ENCODE peak calls at places on chromosomes 12 and 14, in four cellular contexts. P is IMR-90, F is H1, B is mesendoderm. O is an unnamed sample.

GRCh38 chr14:75821828-75822521 is 159.8 kb downstream of the TGFB3 start:
- DNase-seq in P (peak; percentile 52), F (no peak), B (no peak), O (no peak)

GRCh38 chr14:102902523-102903247 is 19.8 kb upstream of the AMN start:
- DNase-seq in P (no peak), B (no peak), F (no peak), O (no peak)

GRCh38 chr12:89927226-89927698 is 218.6 kb upstream of the ATP2B1 start:
- DNase-seq in B (no peak), F (no peak), P (no peak), O (no peak)

GRCh38 chr12:51409846-51410245 is 14.8 kb upstream of the SLC4A8 start:
- DNase-seq in B (no peak), F (no peak), P (no peak), O (no peak)

GRCh38 chr14:37550511-37550910 is 44.5 kb downstream of the FOXA1 start:
- DNase-seq in B (no peak), P (peak; percentile 88), F (no peak), O (no peak)

GRCh38 chr14:100416921-100417451 is 93.8 kb downstream of the SLC25A47 start:
- DNase-seq in B (peak; percentile 41), F (no peak), P (peak; percentile 83), O (no peak)

GRCh38 chr14:37318938-37319337 is 121.2 kb downstream of the MIPOL1 start:
- DNase-seq in P (no peak), F (no peak), B (no peak), O (no peak)

GRCh38 chr14:100893760-100894159 is 9.8 kb downstream of the RTL1 start:
- DNase-seq in F (no peak), B (no peak), P (no peak), O (peak; percentile 15)

GRCh38 chr12:57086951-57087688 is 1.8 kb upstream of the NAB2 start:
- DNase-seq in B (peak; percentile 84), F (peak; percentile 84), P (peak; percentile 93), O (peak; percentile 87)

GRCh38 chr14:75409425-75410205 is 18.2 kb upstream of the JDP2 start:
- DNase-seq in F (no peak), B (no peak), P (no peak), O (no peak)

GRCh38 chr14:103141117-103141796 is 18.0 kb downstream of the TNFAIP2 start:
- DNase-seq in B (peak; percentile 87), F (peak; percentile 89), P (peak; percentile 38), O (peak; percentile 86)

GRCh38 chr14:65639216-65639615 is 226.7 kb downstream of the FUT8 start:
- DNase-seq in B (no peak), F (no peak), P (peak; percentile 24), O (no peak)

GRCh38 chr12:94805749-94806148 is 155.4 kb upstream of the TMCC3 start:
- DNase-seq in F (no peak), B (peak; percentile 46), P (peak; percentile 43), O (no peak)

GRCh38 chr14:96590190-96590860 is 88.1 kb downstream of the PAPOLA start:
- DNase-seq in B (no peak), F (no peak), P (no peak), O (peak; percentile 23)

DNA sequence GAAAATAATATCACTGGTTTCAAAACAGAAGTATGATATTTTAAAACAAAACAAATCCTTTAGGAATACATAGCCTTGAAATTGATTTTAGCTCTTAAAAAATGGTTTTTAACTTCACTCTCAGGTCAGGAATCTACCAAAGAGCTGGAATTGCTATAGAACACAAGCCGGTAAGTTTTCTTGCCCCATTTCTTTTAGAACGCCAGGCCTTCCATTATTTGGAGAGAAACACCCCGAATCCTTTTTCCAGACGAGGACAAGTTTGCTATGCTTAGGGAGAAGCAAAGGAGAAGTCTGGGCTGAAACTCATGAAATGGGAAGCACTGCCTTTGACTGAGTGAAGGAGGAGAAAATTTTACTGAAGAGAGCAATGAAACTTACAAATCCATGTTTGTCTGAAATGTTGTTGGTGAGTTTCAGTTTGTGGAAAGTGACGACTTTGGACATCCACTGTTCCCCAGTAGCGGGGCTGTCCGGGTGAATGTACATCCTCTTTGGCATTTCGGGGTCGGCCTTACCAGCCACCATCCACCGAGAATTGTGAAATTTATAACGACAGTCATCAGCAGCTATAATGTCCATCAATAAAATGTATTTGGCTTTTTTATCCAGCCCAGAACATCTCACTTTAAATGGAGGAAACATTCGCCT is 3.4 kb downstream of the TBX3 start:
- DNase-seq in B (no peak), F (no peak), P (no peak), O (no peak)
- H2BK120ac ChIP-seq in B (no peak overlapping the region), F (peak overlapping the region; percentile 19), P (peak overlapping the region; percentile 81), O (no peak overlapping the region)

GRCh38 chr12:112409906-112410244 is 470 bp upstream of the RPL6 start:
- DNase-seq in F (no peak), B (no peak), P (no peak), O (no peak)

GRCh38 chr12:112409064-112409905 is at the start of gene RPL6:
- DNase-seq in B (peak; percentile 98), P (peak; percentile 94), F (peak; percentile 83), O (peak; percentile 93)

GRCh38 chr12:112406519-112407488 is 2.6 kb downstream of the RPL6 start:
- DNase-seq in P (no peak), F (no peak), B (no peak), O (no peak)

GRCh38 chr12:112413846-112414625 is 4.6 kb upstream of the RPL6 start:
- DNase-seq in F (no peak), B (no peak), P (no peak), O (no peak)

GRCh38 chr12:112408621-112409020 is 784 bp downstream of the RPL6 start:
- DNase-seq in B (no peak), F (no peak), P (no peak), O (no peak)
- H4K5ac ChIP-seq in B (peak overlapping the region; percentile 84), F (peak overlapping the region; percentile 99), P (peak overlapping the region; percentile 90), O (peak overlapping the region; percentile 89)

DNA sequence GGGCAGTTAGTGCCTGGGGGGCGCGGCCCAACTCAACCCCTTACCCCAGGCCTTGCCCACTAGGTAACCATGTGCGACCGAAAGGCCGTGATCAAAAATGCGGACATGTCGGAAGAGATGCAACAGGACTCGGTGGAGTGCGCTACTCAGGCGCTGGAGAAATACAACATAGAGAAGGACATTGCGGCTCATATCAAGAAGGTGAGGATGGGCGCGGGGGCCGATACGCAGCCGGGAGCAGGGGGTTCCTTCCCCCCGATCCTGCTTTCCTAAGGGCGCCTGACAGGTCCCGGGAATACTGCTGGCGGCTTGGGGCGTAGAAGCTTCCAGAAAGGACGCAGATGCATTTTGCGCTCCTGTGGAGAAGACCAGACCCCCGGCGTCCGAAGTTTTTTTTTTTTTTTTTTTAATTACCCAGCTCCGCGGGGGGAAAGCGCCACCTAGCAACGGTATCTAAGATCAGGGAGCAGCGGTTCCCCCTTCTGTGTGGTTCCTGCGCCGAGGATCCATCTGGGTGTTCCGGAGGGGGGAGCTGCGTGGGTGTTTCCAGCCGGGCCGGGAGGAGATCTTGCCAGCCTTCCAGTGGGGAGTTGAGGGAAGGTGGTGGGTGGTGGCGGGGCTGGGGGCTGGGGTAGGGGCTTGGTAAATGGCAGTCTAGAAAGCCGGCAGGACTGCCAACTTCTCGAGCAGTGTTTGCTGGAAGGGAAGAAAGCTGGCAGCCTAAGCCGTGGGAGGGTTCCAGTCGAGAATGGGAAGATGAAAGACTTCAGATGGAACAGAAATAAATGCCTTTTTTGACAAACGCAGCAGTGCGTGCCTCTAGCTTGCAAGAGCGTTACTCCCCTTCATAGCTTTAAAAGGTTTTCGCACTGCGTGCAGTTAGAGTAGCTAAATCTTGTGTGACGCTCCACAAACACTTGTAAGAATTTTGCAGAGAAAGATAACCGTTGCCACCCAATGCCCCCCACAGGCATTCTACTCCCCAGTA is 734 bp downstream of the DYNLL1 start:
- DNase-seq in P (peak; percentile 56), B (peak; percentile 62), F (peak; percentile 55), O (peak; percentile 53)
- H2BK120ac ChIP-seq in P (no peak overlapping the region), B (peak overlapping the region; percentile 5), F (no peak overlapping the region), O (no peak overlapping the region)

GRCh38 chr12:88185279-88185678 is 43.2 kb downstream of the TMTC3 start:
- DNase-seq in P (no peak), F (no peak), B (no peak), O (no peak)

GRCh38 chr12:88184196-88184595 is 42.1 kb downstream of the TMTC3 start:
- DNase-seq in P (no peak), F (no peak), B (peak; percentile 54), O (no peak)

GRCh38 chr12:88188180-88188579 is 46.1 kb downstream of the TMTC3 start:
- DNase-seq in P (peak; percentile 44), F (no peak), B (no peak), O (no peak)

GRCh38 chr12:88185988-88186387 is 43.9 kb downstream of the TMTC3 start:
- DNase-seq in P (peak; percentile 83), F (no peak), B (no peak), O (no peak)

DNA sequence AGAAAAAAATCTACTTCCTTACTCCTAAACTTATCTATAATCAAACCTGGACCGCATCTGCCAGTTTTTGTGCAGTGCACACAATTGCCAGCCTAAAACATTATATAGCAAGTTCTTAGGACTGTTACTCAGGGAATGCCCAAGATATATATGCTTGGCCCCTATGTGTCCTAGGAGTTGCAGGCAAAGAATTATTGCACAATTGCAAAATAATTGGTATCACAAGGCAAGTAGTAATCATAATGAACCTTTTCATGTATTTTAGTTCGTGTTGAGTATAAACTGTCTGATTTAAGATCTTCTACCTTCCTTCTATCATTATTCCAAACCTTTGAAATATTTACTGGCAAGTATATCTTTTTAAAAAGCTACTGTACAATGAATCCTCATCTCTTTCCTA is 45.5 kb downstream of the TMTC3 start:
- DNase-seq in F (no peak), P (no peak), B (no peak), O (no peak)
- H4K5ac ChIP-seq in F (no peak overlapping the region), P (no peak overlapping the region), B (no peak overlapping the region), O (no peak overlapping the region)

GRCh38 chr12:123453165-123453564 is 4.8 kb upstream of the SNRNP35 start:
- DNase-seq in B (no peak), F (no peak), P (no peak), O (no peak)

DNA sequence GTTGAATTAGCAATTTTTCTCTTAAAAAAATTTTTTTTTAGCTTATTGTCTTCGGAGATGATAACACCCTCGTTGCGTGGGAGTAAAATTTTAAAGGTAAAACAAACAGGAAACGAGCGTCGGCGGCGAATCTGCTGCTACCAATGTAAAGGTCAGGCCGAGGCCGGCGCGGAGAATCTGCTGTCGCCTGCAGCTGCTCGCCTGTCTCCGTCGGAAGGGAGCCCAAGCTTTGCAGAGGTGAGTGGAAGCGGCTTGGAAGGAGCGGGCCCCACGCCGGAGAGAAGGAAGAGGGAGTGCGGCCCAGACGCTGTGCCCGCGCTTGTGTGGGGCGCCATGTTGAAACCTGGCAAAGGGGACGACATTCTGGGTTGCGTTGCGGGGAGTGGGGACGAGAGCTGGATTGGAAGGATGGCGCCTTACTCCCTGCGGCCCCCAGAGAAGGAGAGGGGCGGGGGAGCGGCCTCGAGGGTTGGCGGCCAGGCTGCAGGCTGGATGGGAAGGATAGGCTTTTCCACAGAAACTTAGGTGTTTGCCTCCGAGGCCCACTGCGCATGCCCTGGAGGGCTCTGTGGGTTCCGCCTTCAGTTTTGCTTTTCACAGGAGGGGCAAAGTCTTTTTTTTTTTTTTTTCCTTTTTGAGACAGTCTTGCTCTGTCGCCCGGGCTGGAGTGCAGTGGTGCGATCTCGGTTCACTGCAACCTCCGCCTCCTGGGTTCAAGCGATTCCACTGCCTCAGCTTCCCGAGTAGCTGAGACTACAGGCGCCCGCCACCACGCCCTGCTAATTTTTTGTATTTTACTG is at the start of gene SNRNP35:
- DNase-seq in F (peak; percentile 81), P (peak; percentile 74), B (peak; percentile 96), O (peak; percentile 86)
- H2BK120ac ChIP-seq in F (no peak within 1 kb of the TSS), P (peak within 1 kb of the TSS; percentile 92), B (no peak within 1 kb of the TSS), O (no peak within 1 kb of the TSS)

DNA sequence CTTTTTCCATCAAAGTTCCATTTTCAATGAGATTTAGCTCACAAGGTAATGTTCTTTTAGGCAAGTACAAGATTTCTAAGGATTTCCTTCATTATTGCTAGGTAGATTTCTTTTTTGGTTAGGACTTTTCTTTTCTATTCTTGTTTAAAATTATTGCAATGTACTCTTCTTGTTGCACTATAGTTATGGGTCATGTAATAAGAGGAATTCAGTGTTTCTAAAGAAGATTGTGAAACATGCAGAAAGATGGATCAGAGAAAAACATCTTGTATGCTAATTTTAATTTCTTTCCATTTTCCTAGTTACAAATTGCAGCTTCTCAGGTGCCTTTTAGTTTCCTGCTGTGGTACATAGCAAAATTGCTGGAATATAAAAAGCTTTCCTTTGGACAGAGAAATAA is 56.1 kb downstream of the BTG1 start:
- DNase-seq in F (no peak), B (no peak), P (no peak), O (no peak)
- H4K5ac ChIP-seq in F (no peak overlapping the region), B (no peak overlapping the region), P (no peak overlapping the region), O (no peak overlapping the region)